ENCODE peak calls at places on chromosome 2, in five cellular contexts. Y is mesendoderm; I is tibial nerve; D is lung; T is CD8-positive, alpha-beta memory T cell. Z is an unnamed sample. For H3K4me1, the result is how much of the 10 kb centered on the place peaks cover.

GRCh38 chr2:227191367-227191766 is 26.9 kb downstream of the COL4A3 start:
- DNase-seq in T (no peak), Y (peak), I (no peak), D (no peak), Z (peak)

GRCh38 chr2:241540391-241540765 is 18.2 kb upstream of the BOK start:
- DNase-seq in T (no peak), I (no peak), D (peak), Y (peak), Z (no peak)

GRCh38 chr2:157336137-157336721 is 10.6 kb upstream of the ERMN start:
- DNase-seq in I (peak), Y (peak), D (peak), T (peak), Z (no peak)

GRCh38 chr2:48530033-48530804 is at the start of gene STON1:
- DNase-seq in Y (peak), I (peak), T (peak), D (no peak), Z (no peak)

GRCh38 chr2:199457147-199458016 is at the start of gene SATB2:
- DNase-seq in T (no peak), Y (peak), I (no peak), D (no peak), Z (no peak)

GRCh38 chr2:95698166-95698565 is 106.4 kb downstream of the TRIM43 start:
- DNase-seq in D (no peak), Y (no peak), T (no peak), I (no peak), Z (no peak)

GRCh38 chr2:55616509-55617159 is 788 bp downstream of the PPP4R3B start:
- DNase-seq in T (peak), I (peak), D (no peak), Y (peak), Z (peak)

GRCh38 chr2:43941359-43941758 is 54.4 kb downstream of the LRPPRC start:
- DNase-seq in D (no peak), Y (no peak), T (no peak), I (no peak), Z (no peak)

GRCh38 chr2:197307933-197308521 is 2.6 kb downstream of the ANKRD44 start:
- DNase-seq in T (no peak), D (no peak), I (no peak), Y (no peak), Z (no peak)

GRCh38 chr2:2933421-2933820 is 444.2 kb downstream of the EIPR1 start:
- DNase-seq in D (no peak), Y (no peak), I (no peak), T (no peak), Z (no peak)

GRCh38 chr2:16330571-16331351 is 334.9 kb downstream of the CYRIA start:
- DNase-seq in D (no peak), Y (peak), I (no peak), T (no peak), Z (no peak)

GRCh38 chr2:231250146-231250545 is 51.7 kb downstream of the ARMC9 start:
- DNase-seq in D (no peak), I (no peak), Y (no peak), T (no peak), Z (no peak)

GRCh38 chr2:42572297-42573081 is 4.1 kb downstream of the MTA3 start:
- DNase-seq in D (no peak), Y (no peak), T (no peak), I (no peak), Z (no peak)

GRCh38 chr2:114614599-114614998 is 172.2 kb downstream of the DPP10 start:
- DNase-seq in Y (no peak), I (no peak), D (no peak), T (no peak), Z (no peak)

GRCh38 chr2:147989809-147990403 is 30.6 kb downstream of the ORC4 start:
- DNase-seq in D (no peak), Y (peak), T (peak), I (peak), Z (no peak)

GRCh38 chr2:215973954-215974699 is 39.2 kb downstream of the MREG start:
- DNase-seq in Y (peak), D (peak), T (no peak), I (peak), Z (peak)

GRCh38 chr2:118388771-118389170 is 300.5 kb downstream of the INSIG2 start:
- DNase-seq in I (no peak), D (no peak), T (no peak), Y (no peak), Z (no peak)

GRCh38 chr2:207571370-207571769 is 41.6 kb downstream of the CREB1 start:
- DNase-seq in D (no peak), T (no peak), I (no peak), Y (no peak), Z (no peak)

GRCh38 chr2:219273887-219274391 is 5.2 kb upstream of the DNAJB2 start:
- DNase-seq in Y (peak), T (no peak), I (no peak), D (no peak), Z (no peak)

GRCh38 chr2:190069936-190070696 is 7.6 kb upstream of the MSTN start:
- DNase-seq in D (no peak), Y (peak), I (peak), T (peak), Z (no peak)

GRCh38 chr2:203535078-203535783 is at the start of gene RAPH1:
- DNase-seq in I (peak), Y (peak), D (peak), T (peak), Z (peak)

GRCh38 chr2:3009499-3009882 is 368.1 kb downstream of the EIPR1 start:
- DNase-seq in I (no peak), Y (no peak), D (no peak), T (no peak), Z (no peak)

GRCh38 chr2:85794491-85795121 is 40.8 kb downstream of the ATOH8 start:
- DNase-seq in T (no peak), D (no peak), Y (no peak), I (no peak), Z (no peak)

GRCh38 chr2:187050409-187050998 is 201.5 kb upstream of the ZSWIM2 start:
- DNase-seq in I (no peak), Y (no peak), D (no peak), T (no peak), Z (no peak)

GRCh38 chr2:24365826-24366225 is 5.5 kb upstream of the ITSN2 start:
- DNase-seq in I (no peak), D (no peak), T (no peak), Y (no peak), Z (no peak)

GRCh38 chr2:11129598-11130449 is 25.4 kb upstream of the SLC66A3 start:
- DNase-seq in I (no peak), T (peak), D (peak), Y (peak), Z (no peak)

DNA sequence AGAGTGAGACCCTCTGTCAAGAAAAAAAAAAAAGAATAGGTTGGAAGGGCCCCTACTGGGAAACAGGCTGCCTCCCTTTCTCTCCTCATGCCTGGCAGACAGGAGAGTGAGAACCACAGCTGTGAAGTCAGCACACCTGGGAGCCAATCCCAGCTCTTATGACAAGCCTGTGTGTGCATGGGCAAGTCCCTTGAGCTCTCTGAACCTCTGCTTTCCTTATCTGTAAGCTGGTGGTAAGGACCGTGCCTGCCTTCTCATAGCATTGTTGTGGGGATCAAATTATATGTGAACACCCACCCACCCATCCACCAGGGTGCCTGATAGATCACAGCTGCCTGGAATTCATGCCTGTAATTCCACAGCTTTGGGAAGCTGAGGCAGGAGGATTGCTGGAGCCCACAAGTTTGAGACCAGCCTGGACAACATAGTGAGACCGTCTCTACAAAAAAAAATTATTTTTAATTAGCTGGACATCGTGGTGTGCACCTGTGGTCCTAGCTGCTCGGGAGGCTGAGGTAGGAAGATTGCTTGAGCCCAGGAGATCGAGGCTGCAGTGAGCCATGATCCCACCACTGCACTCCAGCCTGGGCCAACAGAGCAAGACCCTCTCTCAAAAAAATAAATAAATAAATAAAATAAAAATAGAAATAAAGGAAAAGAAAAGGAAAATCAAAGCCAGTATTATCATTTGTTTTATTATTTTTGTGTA is 66.9 kb upstream of the MCFD2 start:
- DNase-seq in D (no peak), T (no peak), Y (no peak), I (no peak), Z (no peak)
- H3K4me1 ChIP-seq in D (under half), T (under half), Y (under half), I (under half), Z (under half)

GRCh38 chr2:127423476-127423840 is 5.2 kb downstream of the PROC start:
- DNase-seq in I (no peak), T (no peak), D (peak), Y (no peak), Z (no peak)
- H3K4me3 ChIP-seq in I (peak), T (no peak), D (no peak), Y (no peak), Z (no peak)

DNA sequence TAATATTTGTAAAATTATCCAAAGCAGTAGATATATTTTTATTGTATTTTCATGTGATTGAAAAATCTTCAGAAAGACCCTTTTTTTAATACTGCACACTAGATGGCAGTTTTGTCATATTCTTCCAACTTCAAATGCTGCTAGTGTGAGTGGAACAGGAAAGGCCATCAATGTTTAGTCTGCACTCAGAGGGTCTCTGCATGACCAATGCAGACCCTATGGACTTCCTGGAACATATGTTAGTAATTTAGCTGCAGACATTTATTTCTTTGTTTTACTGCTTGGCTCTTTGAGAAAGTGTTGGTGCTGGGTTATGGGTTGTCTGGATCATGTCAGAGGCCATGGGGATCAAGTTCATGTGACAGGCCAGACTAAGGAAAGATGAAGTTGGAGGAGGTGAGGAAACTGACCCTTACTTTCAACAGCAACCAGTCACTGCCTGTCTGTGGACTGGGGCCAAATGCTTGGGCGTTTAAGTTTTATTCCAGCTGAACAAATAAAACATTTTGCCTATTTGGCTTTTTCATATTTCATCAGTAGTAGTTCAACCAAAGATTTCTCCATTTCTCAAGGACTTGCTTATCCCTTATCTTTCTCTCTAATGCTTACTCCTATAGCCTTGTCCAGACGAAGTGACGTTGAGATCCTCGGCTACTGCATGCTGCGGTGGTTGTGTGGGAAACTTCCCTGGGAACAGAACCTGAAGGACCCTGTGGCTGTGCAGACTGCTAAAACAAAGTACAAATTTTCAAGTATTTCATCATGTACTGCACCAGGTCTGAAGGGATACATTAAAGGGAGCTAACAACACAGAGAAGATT is 84.8 kb downstream of the VRK2 start:
- DNase-seq in Y (no peak), D (peak), I (peak), T (no peak), Z (no peak)
- H3K27ac ChIP-seq in Y (no peak), D (no peak), I (no peak), T (no peak), Z (no peak)

GRCh38 chr2:62374301-62374960 is 131.6 kb downstream of the TMEM17 start:
- DNase-seq in I (no peak), T (no peak), D (no peak), Y (peak), Z (no peak)
- H3K4me1 ChIP-seq in I (under half), T (under half), D (under half), Y (under half), Z (under half)

GRCh38 chr2:233060500-233061006 is 411 bp downstream of the INPP5D start:
- DNase-seq in D (no peak), I (no peak), T (no peak), Y (no peak), Z (no peak)

GRCh38 chr2:233058717-233059546 is 1.2 kb upstream of the INPP5D start:
- DNase-seq in D (no peak), I (no peak), T (no peak), Y (no peak), Z (no peak)

GRCh38 chr2:233059547-233059796 is 670 bp upstream of the INPP5D start:
- DNase-seq in Y (no peak), T (no peak), D (no peak), I (no peak), Z (no peak)

GRCh38 chr2:233061007-233061590 is 957 bp downstream of the INPP5D start:
- DNase-seq in D (no peak), I (no peak), T (no peak), Y (no peak), Z (no peak)

GRCh38 chr2:233059797-233060499 is at the start of gene INPP5D:
- DNase-seq in D (peak), T (peak), I (no peak), Y (no peak), Z (peak)
- H3K4me3 ChIP-seq in D (peak), T (peak), I (peak), Y (no peak), Z (peak)

Z was measured in gastrocnemius medialis.